ENCODE peak calls at places on chromosomes 16 and 17, in nine cellular contexts. Z is mucosa of descending colon, V is cardiac muscle cell, W is psoas muscle, X is Caco-2, E is OCI-LY7, K is Panc1, R is transverse colon, N is HepG2. U is an unnamed sample. For H3K9me3, the result is how much of the 10 kb centered on the place peaks cover.

GRCh38 chr16:78988361-78988992 is 612.1 kb downstream of the MAF start:
- DNase-seq in Z (no peak), V (no peak), W (no peak), X (no peak), E (no peak), K (no peak), R (no peak), N (no peak), U (no peak)

GRCh38 chr16:77157773-77158172 is 33.2 kb upstream of the MON1B start:
- DNase-seq in Z (no peak), V (no peak), W (no peak), X (no peak), E (no peak), K (no peak), R (no peak), N (no peak), U (no peak)

GRCh38 chr17:42288078-42288984 is at the start of gene STAT5A:
- DNase-seq in Z (peak), V (peak), W (peak), X (peak), E (peak), K (no peak), R (peak), N (peak), U (peak)

GRCh38 chr17:73683788-73684582 is 39.7 kb upstream of the SDK2 start:
- DNase-seq in Z (no peak), V (no peak), W (no peak), X (no peak), E (no peak), K (no peak), R (no peak), N (no peak), U (no peak)

GRCh38 chr16:13012591-13012990 is 111.2 kb downstream of the SHISA9 start:
- DNase-seq in Z (no peak), V (peak), W (no peak), X (no peak), E (no peak), K (no peak), R (no peak), N (no peak), U (no peak)

GRCh38 chr16:71421911-71422310 is 19.9 kb downstream of the TLE7 start:
- DNase-seq in Z (no peak), V (peak), W (no peak), X (no peak), E (peak), K (no peak), R (peak), N (peak), U (no peak)

GRCh38 chr17:79845601-79845949 is 6.3 kb upstream of the CBX4 start:
- DNase-seq in Z (no peak), V (no peak), W (no peak), X (peak), E (no peak), K (no peak), R (peak), N (peak), U (no peak)

GRCh38 chr17:40836020-40836419 is 13.6 kb upstream of the KRT10 start:
- DNase-seq in Z (no peak), V (no peak), W (no peak), X (no peak), E (no peak), K (no peak), R (no peak), N (no peak), U (no peak)

GRCh38 chr16:68200120-68200783 is 35.7 kb downstream of the ESRP2 start:
- DNase-seq in Z (no peak), V (peak), W (no peak), X (no peak), E (no peak), K (no peak), R (no peak), N (no peak), U (no peak)

GRCh38 chr16:57675752-57676623 is 7.9 kb downstream of the ADGRG3 start:
- DNase-seq in Z (no peak), V (peak), W (no peak), X (no peak), E (no peak), K (no peak), R (no peak), N (no peak), U (no peak)
- H3K4me3 ChIP-seq in Z (no peak), V (no peak), W (no peak), X (no peak), E (no peak), K (no peak), R (no peak), N (no peak), U (no peak)

DNA sequence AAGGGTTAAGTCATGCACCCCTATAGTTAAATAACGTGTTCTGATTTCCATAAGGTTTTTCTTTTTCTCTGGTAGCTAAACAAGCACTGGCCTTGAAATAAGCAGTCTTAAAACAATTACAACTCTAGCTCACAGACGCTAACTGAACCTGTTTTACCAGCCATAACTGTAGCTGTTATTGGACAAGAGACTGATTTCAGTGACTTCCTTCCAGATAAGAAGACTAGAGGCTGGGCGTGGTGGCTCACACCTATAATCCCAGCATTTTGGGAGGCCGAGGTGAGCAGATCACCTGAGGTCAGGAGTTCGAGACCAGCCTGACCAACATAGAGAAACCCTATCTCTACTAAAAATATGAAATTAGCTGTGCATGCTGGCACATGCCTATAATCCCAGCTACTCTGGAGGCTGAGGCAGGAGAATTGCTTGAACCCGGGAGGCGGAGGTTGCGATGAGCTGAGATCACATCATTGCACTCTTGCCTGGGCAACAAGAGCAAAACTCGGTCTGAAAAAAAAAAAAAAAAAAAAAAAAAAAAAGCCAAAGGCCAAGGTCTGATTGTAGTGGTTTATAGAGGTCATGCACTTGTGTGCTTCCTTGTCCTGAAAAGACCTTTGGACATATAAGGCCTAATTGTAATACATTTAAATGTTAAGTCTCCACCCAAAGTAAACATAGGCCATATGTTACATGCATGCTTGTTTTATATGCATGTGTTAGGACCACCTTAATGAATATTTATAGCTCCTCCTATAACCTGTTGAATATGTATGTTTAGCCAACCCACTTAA is 319.5 kb upstream of the CA10 start:
- DNase-seq in Z (no peak), V (no peak), W (no peak), X (no peak), E (no peak), K (no peak), R (peak), N (no peak), U (no peak)
- H3K9me3 ChIP-seq in Z (under half), V (under half), W (under half), X (under half), E (under half), K (under half), R (under half), N (half or more), U (under half)

GRCh38 chr16:82801361-82801760 is 174.6 kb downstream of the CDH13 start:
- DNase-seq in Z (no peak), V (no peak), W (no peak), X (no peak), E (no peak), K (no peak), R (no peak), N (no peak), U (no peak)

GRCh38 chr16:82793550-82794244 is 166.9 kb downstream of the CDH13 start:
- DNase-seq in Z (no peak), V (no peak), W (no peak), X (no peak), E (no peak), K (no peak), R (no peak), N (no peak), U (no peak)

GRCh38 chr16:82792704-82793103 is 165.9 kb downstream of the CDH13 start:
- DNase-seq in Z (no peak), V (no peak), W (no peak), X (no peak), E (no peak), K (no peak), R (no peak), N (no peak), U (no peak)

GRCh38 chr16:82796047-82796446 is 169.3 kb downstream of the CDH13 start:
- DNase-seq in Z (no peak), V (no peak), W (no peak), X (no peak), E (no peak), K (no peak), R (no peak), N (no peak), U (no peak)
- TF ChIP-seq CTCF in Z (no peak), V (peak), W (no peak), X (no peak), E (no peak), K (no peak), R (no peak), N (no peak), U (no peak)

GRCh38 chr16:73068546-73069401 is 20.8 kb upstream of the ZFHX3 start:
- DNase-seq in Z (peak), V (peak), W (peak), X (no peak), E (no peak), K (no peak), R (peak), N (peak), U (peak)

GRCh38 chr16:73071131-73071940 is 23.4 kb upstream of the ZFHX3 start:
- DNase-seq in Z (peak), V (peak), W (peak), X (no peak), E (no peak), K (no peak), R (peak), N (peak), U (peak)

GRCh38 chr16:73067671-73068545 is 20.0 kb upstream of the ZFHX3 start:
- DNase-seq in Z (no peak), V (no peak), W (no peak), X (no peak), E (no peak), K (no peak), R (no peak), N (no peak), U (no peak)

GRCh38 chr16:73066927-73067670 is 19.2 kb upstream of the ZFHX3 start:
- DNase-seq in Z (no peak), V (no peak), W (no peak), X (no peak), E (no peak), K (no peak), R (peak), N (no peak), U (no peak)

DNA sequence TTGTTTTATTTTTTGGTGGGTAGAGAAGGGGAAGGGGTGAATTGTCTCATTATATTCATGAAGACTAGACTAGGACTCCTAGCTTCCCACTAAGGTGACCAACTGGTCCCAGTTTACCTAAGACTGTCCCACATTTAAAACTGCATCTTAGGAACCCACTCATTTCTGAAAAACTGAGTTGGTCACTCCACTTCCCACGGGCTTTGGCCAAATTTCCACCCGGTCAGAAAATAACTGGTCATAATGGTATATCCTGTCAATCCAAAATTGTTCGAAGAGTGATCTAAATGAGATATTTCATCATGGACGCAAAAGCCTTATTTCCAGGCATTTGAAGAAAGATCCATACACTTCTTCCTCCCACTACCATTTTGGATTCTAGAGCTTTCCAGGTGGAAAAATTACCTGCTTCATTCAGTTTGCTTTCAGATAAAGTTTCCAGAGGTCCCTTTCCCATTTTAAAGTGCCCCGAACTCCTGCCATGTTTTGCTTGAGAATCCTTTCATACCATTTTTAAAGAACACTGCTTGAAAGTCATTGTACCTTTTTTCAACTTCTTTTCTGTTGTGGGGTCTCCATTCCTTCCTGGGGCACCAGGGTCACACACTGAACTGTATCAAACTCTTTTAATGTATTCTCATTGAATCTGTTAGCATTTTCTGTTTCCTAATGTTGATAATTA is 21.8 kb upstream of the ZFHX3 start:
- DNase-seq in Z (no peak), V (no peak), W (no peak), X (no peak), E (no peak), K (no peak), R (no peak), N (no peak), U (no peak)
- H3K4me3 ChIP-seq in Z (no peak), V (peak), W (peak), X (peak), E (no peak), K (no peak), R (no peak), N (no peak), U (peak)

GRCh38 chr17:21815352-21816063 is 123.2 kb downstream of the KCNJ18 start:
- DNase-seq in Z (no peak), V (no peak), W (no peak), X (no peak), E (no peak), K (no peak), R (no peak), N (no peak), U (no peak)

GRCh38 chr17:21816592-21817567 is 124.6 kb downstream of the KCNJ18 start:
- DNase-seq in Z (no peak), V (no peak), W (no peak), X (no peak), E (no peak), K (no peak), R (no peak), N (no peak), U (no peak)

GRCh38 chr17:21823130-21823529 is 130.8 kb downstream of the KCNJ18 start:
- DNase-seq in Z (no peak), V (no peak), W (no peak), X (no peak), E (no peak), K (no peak), R (no peak), N (no peak), U (no peak)

GRCh38 chr17:21814776-21815175 is 122.5 kb downstream of the KCNJ18 start:
- DNase-seq in Z (no peak), V (no peak), W (peak), X (no peak), E (no peak), K (no peak), R (no peak), N (no peak), U (no peak)

GRCh38 chr17:21817791-21818364 is 125.6 kb downstream of the KCNJ18 start:
- DNase-seq in Z (no peak), V (no peak), W (no peak), X (no peak), E (no peak), K (no peak), R (no peak), N (no peak), U (no peak)
- H3K9me3 ChIP-seq in Z (under half), V (under half), W (under half), X (under half), E (under half), K (under half), R (under half), N (under half), U (under half)

GRCh38 chr17:66944365-66945203 is 19.9 kb upstream of the CACNG4 start:
- DNase-seq in Z (no peak), V (peak), W (no peak), X (no peak), E (no peak), K (no peak), R (no peak), N (no peak), U (no peak)
- TF ChIP-seq CTCF in Z (no peak), V (no peak), W (no peak), X (no peak), E (no peak), K (no peak), R (no peak), N (no peak), U (no peak)

DNA sequence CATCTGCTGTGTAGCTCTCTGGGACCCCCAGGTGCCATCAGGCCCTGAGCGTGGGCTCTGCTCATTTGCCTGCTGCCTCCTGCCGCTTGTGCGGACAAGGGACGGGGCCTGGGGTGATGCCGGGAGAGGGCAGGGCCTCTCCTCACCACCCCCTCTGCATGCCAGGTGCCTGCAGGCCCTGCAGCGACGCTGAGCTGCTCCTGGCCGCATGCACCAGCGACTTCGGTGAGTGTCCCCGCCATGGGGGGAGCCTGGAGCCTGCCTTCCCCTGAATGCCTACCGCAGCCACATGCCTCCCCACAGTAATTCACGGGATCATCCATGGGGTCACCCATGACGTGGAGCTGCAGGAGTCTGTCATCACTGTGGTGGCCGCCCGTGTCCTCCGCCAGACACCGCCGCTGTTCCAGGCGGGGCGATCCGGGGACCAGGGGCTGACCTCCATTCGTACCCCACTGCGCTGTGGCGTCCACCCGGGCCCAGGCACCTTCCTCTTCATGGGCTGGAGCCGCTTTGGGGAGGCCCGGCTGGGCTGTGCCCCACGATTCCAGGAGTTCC is 1.9 kb downstream of the METRN start:
- DNase-seq in Z (no peak), V (no peak), W (no peak), X (no peak), E (no peak), K (no peak), R (no peak), N (no peak), U (no peak)
- H3K4me3 ChIP-seq in Z (no peak), V (no peak), W (no peak), X (no peak), E (no peak), K (peak), R (no peak), N (no peak), U (no peak)

DNA sequence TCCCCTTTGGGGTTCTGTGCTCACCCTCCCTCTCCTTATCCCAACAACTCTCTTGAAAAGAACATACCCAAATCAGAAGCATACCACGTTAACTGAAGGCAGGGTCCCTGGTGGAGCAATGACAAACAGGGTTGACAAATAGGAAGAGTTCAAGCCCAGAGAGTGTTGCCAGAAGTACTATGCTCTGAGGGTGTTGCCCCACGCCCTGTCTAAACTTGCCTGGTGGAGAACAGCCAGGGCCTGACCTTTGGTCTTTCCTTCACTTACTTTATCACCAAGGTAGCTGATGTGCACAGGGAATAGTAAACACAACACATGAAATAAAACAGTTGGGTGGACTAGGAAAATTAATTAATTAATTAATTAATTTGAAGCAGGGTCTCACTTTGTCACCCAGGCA is 23.3 kb downstream of the ZNF75A start:
- DNase-seq in Z (no peak), V (no peak), W (no peak), X (peak), E (no peak), K (no peak), R (peak), N (peak), U (no peak)
- H3K9me3 ChIP-seq in Z (under half), V (under half), W (under half), X (under half), E (under half), K (under half), R (under half), N (under half), U (under half)

DNA sequence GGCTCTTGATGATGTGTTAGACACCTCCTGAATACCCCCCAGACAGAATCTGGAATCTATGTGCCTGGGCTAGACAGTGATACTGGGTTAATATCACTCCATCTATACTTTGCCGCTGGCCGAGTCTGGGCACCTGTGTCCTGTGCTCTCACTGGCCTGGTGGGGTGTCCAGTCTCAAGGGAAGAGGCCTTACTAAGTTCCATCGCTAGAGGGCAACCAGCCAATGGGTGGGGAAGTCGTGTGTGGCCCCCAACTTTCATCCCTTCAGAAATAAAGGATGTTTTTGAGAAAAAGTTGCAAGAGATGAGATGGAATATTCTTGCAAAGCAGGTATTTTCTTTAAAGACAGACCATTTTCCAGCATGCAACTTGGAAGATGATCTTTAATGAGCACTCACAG is 1.6 kb upstream of the GLP2R start:
- DNase-seq in Z (no peak), V (no peak), W (no peak), X (no peak), E (no peak), K (no peak), R (no peak), N (no peak), U (no peak)
- TF ChIP-seq CTCF in Z (no peak), V (peak), W (no peak), X (no peak), E (peak), K (peak), R (no peak), N (peak), U (no peak)

GRCh38 chr16:30948956-30949654 is at the start of gene ORAI3:
- DNase-seq in Z (peak), V (peak), W (peak), X (peak), E (peak), K (no peak), R (peak), N (no peak), U (peak)

GRCh38 chr16:30948087-30948955 is 547 bp upstream of the ORAI3 start:
- DNase-seq in Z (peak), V (peak), W (peak), X (peak), E (no peak), K (no peak), R (peak), N (peak), U (peak)

GRCh38 chr16:30949655-30950515 is 1.0 kb downstream of the ORAI3 start:
- DNase-seq in Z (peak), V (peak), W (peak), X (peak), E (peak), K (no peak), R (peak), N (peak), U (peak)

GRCh38 chr16:30946671-30947532 is 2.0 kb upstream of the ORAI3 start:
- DNase-seq in Z (peak), V (no peak), W (no peak), X (no peak), E (no peak), K (no peak), R (no peak), N (no peak), U (no peak)

DNA sequence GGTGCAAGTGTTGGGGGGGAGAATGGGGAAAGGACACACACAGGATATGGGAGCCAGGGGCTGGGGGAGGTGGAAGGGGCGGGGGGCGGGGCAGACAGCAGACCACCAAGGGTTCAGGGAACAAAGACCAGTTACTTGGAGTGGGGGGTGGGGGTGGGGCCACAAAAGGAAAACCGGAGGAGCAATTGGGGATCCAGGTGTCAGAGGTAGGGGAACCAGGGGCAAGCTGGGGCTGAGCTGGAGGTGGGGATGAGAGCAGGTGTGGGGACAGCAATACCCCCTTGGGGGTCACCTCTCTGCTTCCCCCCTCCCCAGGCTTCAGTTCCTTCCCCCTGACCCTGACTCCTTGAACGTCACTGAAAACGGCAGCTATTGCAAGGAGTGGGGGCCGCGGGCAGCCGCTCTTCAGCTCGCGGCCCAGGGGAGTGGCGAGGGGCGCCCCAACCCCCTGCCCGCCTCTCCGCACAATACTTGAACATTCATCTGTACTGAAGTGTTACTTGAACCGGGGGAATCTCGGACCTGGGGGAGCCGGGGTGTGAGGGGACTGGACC is 1.3 kb upstream of the ORAI3 start:
- DNase-seq in Z (no peak), V (no peak), W (no peak), X (no peak), E (no peak), K (no peak), R (no peak), N (no peak), U (no peak)
- H3K4me3 ChIP-seq in Z (no peak), V (peak), W (no peak), X (no peak), E (no peak), K (no peak), R (peak), N (no peak), U (no peak)

U was measured in gastrocnemius medialis.